ENCODE peak calls at places on chromosomes 11 and 22, in ten cellular contexts. One of them, this sample, is unnamed. For H3K36me3, the result is how much of the 10 kb centered on the place peaks cover.

GRCh38 chr22:23856721-23857605 is 712 bp upstream of the SLC2A11 start:
- DNase-seq in A673: peak
- DNase-seq in mesendoderm: peak
- DNase-seq in left ventricle myocardium inferior: no peak
- DNase-seq in K562: no peak
- DNase-seq in cardiac muscle cell: peak
- DNase-seq in fibroblast of lung: peak
- DNase-seq in osteoblast: peak
- DNase-seq in brain microvascular endothelial cell: no peak
- DNase-seq in ovary: peak
- DNase-seq in this sample: peak

GRCh38 chr11:124669193-124669592 is 4.3 kb downstream of the SIAE start:
- DNase-seq in A673: peak
- DNase-seq in mesendoderm: peak
- DNase-seq in left ventricle myocardium inferior: no peak
- DNase-seq in K562: peak
- DNase-seq in cardiac muscle cell: peak
- DNase-seq in fibroblast of lung: peak
- DNase-seq in osteoblast: no peak
- DNase-seq in brain microvascular endothelial cell: peak
- DNase-seq in ovary: peak
- DNase-seq in this sample: peak

GRCh38 chr11:28834877-28835276 is 726.7 kb downstream of the METTL15 start:
- DNase-seq in A673: peak
- DNase-seq in mesendoderm: peak
- DNase-seq in left ventricle myocardium inferior: no peak
- DNase-seq in K562: no peak
- DNase-seq in cardiac muscle cell: peak
- DNase-seq in fibroblast of lung: peak
- DNase-seq in osteoblast: no peak
- DNase-seq in brain microvascular endothelial cell: peak
- DNase-seq in ovary: no peak
- DNase-seq in this sample: no peak

GRCh38 chr11:66542362-66542761 is 3.5 kb downstream of the ZDHHC24 start:
- DNase-seq in A673: no peak
- DNase-seq in mesendoderm: no peak
- DNase-seq in left ventricle myocardium inferior: no peak
- DNase-seq in K562: no peak
- DNase-seq in cardiac muscle cell: peak
- DNase-seq in fibroblast of lung: peak
- DNase-seq in osteoblast: peak
- DNase-seq in brain microvascular endothelial cell: no peak
- DNase-seq in ovary: no peak
- DNase-seq in this sample: no peak

GRCh38 chr11:134332189-134332631 is 422 bp downstream of the GLB1L2 start:
- DNase-seq in A673: peak
- DNase-seq in mesendoderm: peak
- DNase-seq in left ventricle myocardium inferior: no peak
- DNase-seq in K562: peak
- DNase-seq in cardiac muscle cell: no peak
- DNase-seq in fibroblast of lung: no peak
- DNase-seq in osteoblast: no peak
- DNase-seq in brain microvascular endothelial cell: no peak
- DNase-seq in ovary: no peak
- DNase-seq in this sample: peak

GRCh38 chr11:59776210-59777066 is 21.3 kb downstream of the STX3 start:
- DNase-seq in A673: no peak
- DNase-seq in mesendoderm: no peak
- DNase-seq in left ventricle myocardium inferior: no peak
- DNase-seq in K562: no peak
- DNase-seq in cardiac muscle cell: peak
- DNase-seq in fibroblast of lung: peak
- DNase-seq in osteoblast: no peak
- DNase-seq in brain microvascular endothelial cell: peak
- DNase-seq in ovary: no peak
- DNase-seq in this sample: peak

GRCh38 chr11:133171374-133171773 is 360.9 kb downstream of the OPCML start:
- DNase-seq in A673: no peak
- DNase-seq in mesendoderm: no peak
- DNase-seq in left ventricle myocardium inferior: no peak
- DNase-seq in K562: no peak
- DNase-seq in cardiac muscle cell: no peak
- DNase-seq in fibroblast of lung: no peak
- DNase-seq in osteoblast: no peak
- DNase-seq in brain microvascular endothelial cell: no peak
- DNase-seq in ovary: no peak
- DNase-seq in this sample: no peak

GRCh38 chr11:85784907-85785306 is 26.0 kb downstream of the SYTL2 start:
- DNase-seq in A673: no peak
- DNase-seq in mesendoderm: peak
- DNase-seq in left ventricle myocardium inferior: no peak
- DNase-seq in K562: no peak
- DNase-seq in cardiac muscle cell: no peak
- DNase-seq in fibroblast of lung: no peak
- DNase-seq in osteoblast: no peak
- DNase-seq in brain microvascular endothelial cell: no peak
- DNase-seq in ovary: no peak
- DNase-seq in this sample: no peak

GRCh38 chr11:108718466-108718865 is 53.6 kb downstream of the DDX10 start:
- DNase-seq in A673: peak
- DNase-seq in mesendoderm: no peak
- DNase-seq in left ventricle myocardium inferior: no peak
- DNase-seq in K562: no peak
- DNase-seq in cardiac muscle cell: no peak
- DNase-seq in fibroblast of lung: no peak
- DNase-seq in osteoblast: no peak
- DNase-seq in brain microvascular endothelial cell: no peak
- DNase-seq in ovary: no peak
- DNase-seq in this sample: no peak

GRCh38 chr11:108709741-108710140 is 44.9 kb downstream of the DDX10 start:
- DNase-seq in A673: no peak
- DNase-seq in mesendoderm: no peak
- DNase-seq in left ventricle myocardium inferior: no peak
- DNase-seq in K562: no peak
- DNase-seq in cardiac muscle cell: no peak
- DNase-seq in fibroblast of lung: no peak
- DNase-seq in osteoblast: no peak
- DNase-seq in brain microvascular endothelial cell: no peak
- DNase-seq in ovary: no peak
- DNase-seq in this sample: no peak

GRCh38 chr11:108713076-108713790 is 48.4 kb downstream of the DDX10 start:
- DNase-seq in A673: no peak
- DNase-seq in mesendoderm: no peak
- DNase-seq in left ventricle myocardium inferior: no peak
- DNase-seq in K562: no peak
- DNase-seq in cardiac muscle cell: peak
- DNase-seq in fibroblast of lung: peak
- DNase-seq in osteoblast: no peak
- DNase-seq in brain microvascular endothelial cell: peak
- DNase-seq in ovary: no peak
- DNase-seq in this sample: no peak

DNA sequence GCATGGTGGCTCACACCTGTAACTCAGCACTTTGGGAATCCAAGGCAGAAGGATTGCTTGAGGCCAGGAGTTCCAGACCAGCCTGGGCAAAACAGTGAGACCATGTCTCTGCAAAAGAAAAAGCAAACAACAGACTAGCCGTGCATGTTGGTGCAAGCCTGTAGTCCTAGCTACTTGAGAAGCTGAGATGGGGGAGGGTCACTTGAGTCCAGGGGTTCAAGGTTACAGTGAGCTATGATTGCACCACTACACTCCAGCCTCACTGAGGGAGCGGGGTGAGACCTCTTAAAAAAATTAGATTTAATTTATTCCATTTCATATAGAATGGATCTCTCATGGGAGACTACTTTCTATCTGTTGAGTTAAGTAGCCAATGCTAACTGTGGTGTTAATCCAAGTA is 50.4 kb downstream of the DDX10 start:
- DNase-seq in A673: no peak
- DNase-seq in mesendoderm: no peak
- DNase-seq in left ventricle myocardium inferior: no peak
- DNase-seq in K562: no peak
- DNase-seq in cardiac muscle cell: no peak
- DNase-seq in fibroblast of lung: no peak
- DNase-seq in osteoblast: no peak
- DNase-seq in brain microvascular endothelial cell: no peak
- DNase-seq in ovary: no peak
- DNase-seq in this sample: no peak
- H3K36me3 ChIP-seq in A673: under half
- H3K36me3 ChIP-seq in mesendoderm: under half
- H3K36me3 ChIP-seq in left ventricle myocardium inferior: half or more
- H3K36me3 ChIP-seq in K562: half or more
- H3K36me3 ChIP-seq in cardiac muscle cell: under half
- H3K36me3 ChIP-seq in fibroblast of lung: under half
- H3K36me3 ChIP-seq in osteoblast: under half
- H3K36me3 ChIP-seq in brain microvascular endothelial cell: under half
- H3K36me3 ChIP-seq in ovary: under half
- H3K36me3 ChIP-seq in this sample: under half

GRCh38 chr22:19069451-19069850 is 52.8 kb downstream of the DGCR2 start:
- DNase-seq in A673: no peak
- DNase-seq in mesendoderm: no peak
- DNase-seq in left ventricle myocardium inferior: no peak
- DNase-seq in K562: no peak
- DNase-seq in cardiac muscle cell: no peak
- DNase-seq in fibroblast of lung: no peak
- DNase-seq in osteoblast: no peak
- DNase-seq in brain microvascular endothelial cell: no peak
- DNase-seq in ovary: no peak
- DNase-seq in this sample: no peak
- H3K36me3 ChIP-seq in A673: under half
- H3K36me3 ChIP-seq in mesendoderm: under half
- H3K36me3 ChIP-seq in left ventricle myocardium inferior: half or more
- H3K36me3 ChIP-seq in K562: half or more
- H3K36me3 ChIP-seq in cardiac muscle cell: under half
- H3K36me3 ChIP-seq in fibroblast of lung: under half
- H3K36me3 ChIP-seq in osteoblast: under half
- H3K36me3 ChIP-seq in brain microvascular endothelial cell: under half
- H3K36me3 ChIP-seq in ovary: under half
- H3K36me3 ChIP-seq in this sample: under half

DNA sequence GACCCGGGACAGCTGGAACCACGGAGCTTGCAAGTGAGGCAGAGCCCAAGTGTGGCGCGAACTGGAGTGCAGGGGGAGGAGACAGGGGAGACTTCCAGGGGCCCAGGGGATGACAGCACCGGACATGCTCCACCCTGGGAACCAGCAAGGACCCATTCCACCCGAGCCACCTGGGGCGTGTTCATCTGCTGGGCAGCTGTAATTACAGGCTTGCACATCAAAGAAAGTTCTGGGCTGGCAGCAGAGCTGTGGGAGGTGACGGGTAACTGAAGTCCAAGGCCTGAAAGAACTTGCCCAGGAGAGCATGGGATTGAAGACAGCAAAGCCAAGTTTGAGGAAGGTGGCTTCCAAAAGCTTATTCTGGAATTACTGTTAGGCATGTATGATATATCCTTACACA is 16.3 kb downstream of the CERK start:
- DNase-seq in A673: no peak
- DNase-seq in mesendoderm: no peak
- DNase-seq in left ventricle myocardium inferior: no peak
- DNase-seq in K562: no peak
- DNase-seq in cardiac muscle cell: no peak
- DNase-seq in fibroblast of lung: no peak
- DNase-seq in osteoblast: peak
- DNase-seq in brain microvascular endothelial cell: no peak
- DNase-seq in ovary: no peak
- DNase-seq in this sample: no peak
- H3K36me3 ChIP-seq in A673: under half
- H3K36me3 ChIP-seq in mesendoderm: under half
- H3K36me3 ChIP-seq in left ventricle myocardium inferior: half or more
- H3K36me3 ChIP-seq in K562: under half
- H3K36me3 ChIP-seq in cardiac muscle cell: under half
- H3K36me3 ChIP-seq in fibroblast of lung: under half
- H3K36me3 ChIP-seq in osteoblast: under half
- H3K36me3 ChIP-seq in brain microvascular endothelial cell: under half
- H3K36me3 ChIP-seq in ovary: under half
- H3K36me3 ChIP-seq in this sample: under half

GRCh38 chr11:61109671-61110070 is 7.4 kb downstream of the CD5 start:
- DNase-seq in A673: no peak
- DNase-seq in mesendoderm: no peak
- DNase-seq in left ventricle myocardium inferior: no peak
- DNase-seq in K562: no peak
- DNase-seq in cardiac muscle cell: no peak
- DNase-seq in fibroblast of lung: no peak
- DNase-seq in osteoblast: peak
- DNase-seq in brain microvascular endothelial cell: no peak
- DNase-seq in ovary: no peak
- DNase-seq in this sample: no peak

GRCh38 chr11:61108847-61109585 is 6.7 kb downstream of the CD5 start:
- DNase-seq in A673: no peak
- DNase-seq in mesendoderm: no peak
- DNase-seq in left ventricle myocardium inferior: no peak
- DNase-seq in K562: no peak
- DNase-seq in cardiac muscle cell: no peak
- DNase-seq in fibroblast of lung: no peak
- DNase-seq in osteoblast: peak
- DNase-seq in brain microvascular endothelial cell: no peak
- DNase-seq in ovary: no peak
- DNase-seq in this sample: no peak

GRCh38 chr11:61111060-61111435 is 8.8 kb downstream of the CD5 start:
- DNase-seq in A673: no peak
- DNase-seq in mesendoderm: no peak
- DNase-seq in left ventricle myocardium inferior: no peak
- DNase-seq in K562: no peak
- DNase-seq in cardiac muscle cell: no peak
- DNase-seq in fibroblast of lung: no peak
- DNase-seq in osteoblast: no peak
- DNase-seq in brain microvascular endothelial cell: no peak
- DNase-seq in ovary: no peak
- DNase-seq in this sample: no peak

GRCh38 chr11:61111786-61112517 is 9.7 kb downstream of the CD5 start:
- DNase-seq in A673: no peak
- DNase-seq in mesendoderm: no peak
- DNase-seq in left ventricle myocardium inferior: no peak
- DNase-seq in K562: no peak
- DNase-seq in cardiac muscle cell: no peak
- DNase-seq in fibroblast of lung: no peak
- DNase-seq in osteoblast: peak
- DNase-seq in brain microvascular endothelial cell: no peak
- DNase-seq in ovary: no peak
- DNase-seq in this sample: no peak

DNA sequence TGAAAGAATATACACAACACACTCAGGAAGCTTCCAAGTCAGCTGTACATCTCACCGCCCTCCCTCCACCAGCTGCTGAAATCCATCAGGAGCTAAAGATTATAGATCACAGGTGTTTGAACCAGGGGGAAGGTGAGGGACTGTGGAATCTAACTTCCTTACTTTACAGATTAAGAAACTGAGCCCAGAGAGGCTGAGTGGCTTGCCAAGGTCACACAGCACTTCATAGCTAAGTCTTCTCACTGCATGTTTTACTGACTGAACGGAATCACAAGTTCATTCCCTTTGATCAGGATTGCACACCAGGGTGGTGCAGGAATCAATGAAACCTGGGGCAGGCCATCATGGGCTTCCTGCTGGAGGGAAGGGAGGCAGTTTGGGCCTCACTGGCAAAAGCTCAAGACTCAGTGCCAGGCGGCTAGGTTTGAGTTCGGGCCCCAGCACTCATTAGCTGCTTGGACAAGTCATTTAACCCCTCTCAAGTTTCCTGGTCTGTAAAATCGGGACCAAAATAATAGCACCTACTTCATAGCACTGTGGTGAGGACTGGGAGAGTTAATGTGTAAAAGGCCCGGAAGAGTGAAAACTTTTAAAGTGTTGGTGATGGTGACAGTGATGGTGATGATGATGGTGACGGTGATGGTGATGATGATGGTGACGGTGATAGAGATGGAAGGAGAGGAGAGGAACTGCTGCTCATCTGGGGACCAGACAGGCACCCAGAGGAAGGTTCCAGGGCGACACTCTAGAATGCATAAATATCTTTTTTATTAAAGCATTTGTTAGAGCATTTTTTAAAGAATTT is 8.2 kb downstream of the CD5 start:
- DNase-seq in A673: no peak
- DNase-seq in mesendoderm: no peak
- DNase-seq in left ventricle myocardium inferior: no peak
- DNase-seq in K562: no peak
- DNase-seq in cardiac muscle cell: no peak
- DNase-seq in fibroblast of lung: no peak
- DNase-seq in osteoblast: no peak
- DNase-seq in brain microvascular endothelial cell: no peak
- DNase-seq in ovary: no peak
- DNase-seq in this sample: no peak
- H3K36me3 ChIP-seq in A673: under half
- H3K36me3 ChIP-seq in mesendoderm: under half
- H3K36me3 ChIP-seq in left ventricle myocardium inferior: under half
- H3K36me3 ChIP-seq in K562: under half
- H3K36me3 ChIP-seq in cardiac muscle cell: under half
- H3K36me3 ChIP-seq in fibroblast of lung: under half
- H3K36me3 ChIP-seq in osteoblast: under half
- H3K36me3 ChIP-seq in brain microvascular endothelial cell: under half
- H3K36me3 ChIP-seq in ovary: under half
- H3K36me3 ChIP-seq in this sample: under half

This sample was measured in Caco-2.